ENCODE peak calls at places on chromosome 19, in four cellular contexts. One of them, this sample, is unnamed.

GRCh38 chr19:8355631-8356402 is 8.1 kb upstream of the ANGPTL4 start:
- DNase-seq in mammary epithelial cell: peak; percentile 98
- DNase-seq in heart right ventricle: no peak
- DNase-seq in psoas muscle: peak; percentile 53
- DNase-seq in this sample: no peak

GRCh38 chr19:11560404-11560988 is 1.5 kb upstream of the ELOF1 start:
- DNase-seq in mammary epithelial cell: peak; percentile 39
- DNase-seq in heart right ventricle: no peak
- DNase-seq in psoas muscle: no peak
- DNase-seq in this sample: no peak

GRCh38 chr19:47417746-47418594 is 1.4 kb downstream of the MEIS3 start:
- DNase-seq in mammary epithelial cell: no peak
- DNase-seq in heart right ventricle: no peak
- DNase-seq in psoas muscle: no peak
- DNase-seq in this sample: no peak

GRCh38 chr19:19677579-19677978 is 8.9 kb downstream of the ZNF101 start:
- DNase-seq in mammary epithelial cell: no peak
- DNase-seq in heart right ventricle: no peak
- DNase-seq in psoas muscle: no peak
- DNase-seq in this sample: no peak

GRCh38 chr19:2554856-2555255 is 78.9 kb downstream of the GADD45B start:
- DNase-seq in mammary epithelial cell: no peak
- DNase-seq in heart right ventricle: no peak
- DNase-seq in psoas muscle: no peak
- DNase-seq in this sample: peak; percentile 49

GRCh38 chr19:310141-310651 is 19.0 kb upstream of the PLPP2 start:
- DNase-seq in mammary epithelial cell: no peak
- DNase-seq in heart right ventricle: no peak
- DNase-seq in psoas muscle: no peak
- DNase-seq in this sample: no peak

GRCh38 chr19:19459707-19460251 is 54.3 kb downstream of the GATAD2A start:
- DNase-seq in mammary epithelial cell: no peak
- DNase-seq in heart right ventricle: no peak
- DNase-seq in psoas muscle: no peak
- DNase-seq in this sample: peak; percentile 76

GRCh38 chr19:37594982-37595382 is 306 bp downstream of the ZNF540 start:
- DNase-seq in mammary epithelial cell: no peak
- DNase-seq in heart right ventricle: peak; percentile 64
- DNase-seq in psoas muscle: peak; percentile 81
- DNase-seq in this sample: peak; percentile 88

GRCh38 chr19:2618611-2619010 is 83.9 kb downstream of the GNG7 start:
- DNase-seq in mammary epithelial cell: peak; percentile 77
- DNase-seq in heart right ventricle: peak; percentile 49
- DNase-seq in psoas muscle: peak; percentile 68
- DNase-seq in this sample: peak; percentile 86

GRCh38 chr19:17095141-17095919 is 19.8 kb downstream of the MYO9B start:
- DNase-seq in mammary epithelial cell: no peak
- DNase-seq in heart right ventricle: peak; percentile 55
- DNase-seq in psoas muscle: peak; percentile 78
- DNase-seq in this sample: peak; percentile 80
- H3K27ac ChIP-seq in mammary epithelial cell: no peak overlapping the region
- H3K27ac ChIP-seq in heart right ventricle: peak overlapping the region; percentile 74
- H3K27ac ChIP-seq in psoas muscle: peak overlapping the region; percentile 58
- H3K27ac ChIP-seq in this sample: peak overlapping the region; percentile 80

GRCh38 chr19:35000647-35001501 is 751 bp downstream of the GRAMD1A start:
- DNase-seq in mammary epithelial cell: peak; percentile 56
- DNase-seq in heart right ventricle: peak; percentile 34
- DNase-seq in psoas muscle: peak; percentile 63
- DNase-seq in this sample: peak; percentile 78
- H3K4me1 ChIP-seq in mammary epithelial cell: peaks cover 8% of the 10 kb centered on the region
- H3K4me1 ChIP-seq in heart right ventricle: peaks cover 50% of the 10 kb centered on the region
- H3K4me1 ChIP-seq in psoas muscle: peaks cover 15% of the 10 kb centered on the region
- H3K4me1 ChIP-seq in this sample: peaks cover 7% of the 10 kb centered on the region

GRCh38 chr19:42250249-42250665 is 4.7 kb downstream of the ERF start:
- DNase-seq in mammary epithelial cell: no peak
- DNase-seq in heart right ventricle: peak; percentile 50
- DNase-seq in psoas muscle: peak; percentile 75
- DNase-seq in this sample: peak; percentile 84
- H3K27ac ChIP-seq in mammary epithelial cell: peak overlapping the region; percentile 59
- H3K27ac ChIP-seq in heart right ventricle: peak overlapping the region; percentile 96
- H3K27ac ChIP-seq in psoas muscle: peak overlapping the region; percentile 58
- H3K27ac ChIP-seq in this sample: peak overlapping the region; percentile 75

GRCh38 chr19:16037424-16038195 is 38.7 kb upstream of the TPM4 start:
- DNase-seq in mammary epithelial cell: no peak
- DNase-seq in heart right ventricle: no peak
- DNase-seq in psoas muscle: no peak
- DNase-seq in this sample: no peak

GRCh38 chr19:16036941-16037340 is 39.4 kb upstream of the TPM4 start:
- DNase-seq in mammary epithelial cell: no peak
- DNase-seq in heart right ventricle: no peak
- DNase-seq in psoas muscle: no peak
- DNase-seq in this sample: no peak

GRCh38 chr19:16034958-16035560 is 41.2 kb upstream of the TPM4 start:
- DNase-seq in mammary epithelial cell: no peak
- DNase-seq in heart right ventricle: no peak
- DNase-seq in psoas muscle: no peak
- DNase-seq in this sample: peak; percentile 11

GRCh38 chr19:16035601-16036297 is 40.5 kb upstream of the TPM4 start:
- DNase-seq in mammary epithelial cell: no peak
- DNase-seq in heart right ventricle: no peak
- DNase-seq in psoas muscle: no peak
- DNase-seq in this sample: peak; percentile 13

GRCh38 chr19:16036397-16036925 is 39.8 kb upstream of the TPM4 start:
- DNase-seq in mammary epithelial cell: no peak
- DNase-seq in heart right ventricle: no peak
- DNase-seq in psoas muscle: no peak
- DNase-seq in this sample: no peak
- H3K4me1 ChIP-seq in mammary epithelial cell: no peaks in the 10 kb centered on the region
- H3K4me1 ChIP-seq in heart right ventricle: no peaks in the 10 kb centered on the region
- H3K4me1 ChIP-seq in psoas muscle: no peaks in the 10 kb centered on the region
- H3K4me1 ChIP-seq in this sample: no peaks in the 10 kb centered on the region

DNA sequence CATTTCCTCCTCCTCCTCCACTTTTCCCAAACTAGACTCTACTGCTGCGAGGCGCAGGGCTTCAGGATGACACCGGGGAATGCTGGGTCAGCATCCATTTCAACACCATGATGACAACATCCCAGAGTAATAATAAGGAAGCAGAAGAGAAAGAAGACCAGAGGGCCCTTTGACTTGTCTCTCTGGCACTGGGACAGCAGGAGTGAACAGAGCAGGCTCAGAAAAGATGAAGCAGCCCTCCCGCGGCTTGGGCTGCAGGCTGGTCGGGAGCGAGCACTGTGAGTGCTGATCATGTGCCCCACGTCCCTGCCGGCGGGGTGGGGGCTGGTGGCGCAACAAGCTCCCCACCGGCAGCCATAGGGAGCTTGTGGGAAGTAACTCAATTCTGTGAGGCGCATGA is 30.5 kb downstream of the RANBP3 start:
- DNase-seq in mammary epithelial cell: no peak
- DNase-seq in heart right ventricle: peak; percentile 61
- DNase-seq in psoas muscle: peak; percentile 79
- DNase-seq in this sample: peak; percentile 75
- H3K27ac ChIP-seq in mammary epithelial cell: no peak overlapping the region
- H3K27ac ChIP-seq in heart right ventricle: peak overlapping the region; percentile 89
- H3K27ac ChIP-seq in psoas muscle: peak overlapping the region; percentile 30
- H3K27ac ChIP-seq in this sample: peak overlapping the region; percentile 0